ENCODE peak calls at places on chromosomes 11 and 22, in seven cellular contexts. A is naive thymus-derived CD4-positive, alpha-beta T cell; E is GM23338; C is mesenchymal stem cell; Y is GM23248; O is spleen; Z is tibial artery. G is an unnamed sample.

GRCh38 chr11:12900496-12900895 is 108.6 kb upstream of the RASSF10 start:
- DNase-seq in A (no peak), E (no peak), C (peak; percentile 93), Y (peak; percentile 92), O (no peak), Z (no peak), G (peak; percentile 69)

GRCh38 chr11:79076526-79077115 is 364.2 kb downstream of the TENM4 start:
- DNase-seq in A (no peak), E (peak; percentile 75), C (peak; percentile 46), Y (peak; percentile 61), O (no peak), Z (peak; percentile 66), G (peak; percentile 61)

GRCh38 chr11:110044226-110044968 is 48.8 kb upstream of the ZC3H12C start:
- DNase-seq in A (no peak), E (peak; percentile 14), C (no peak), Y (no peak), O (no peak), Z (no peak), G (no peak)

GRCh38 chr11:115717215-115717584 is 213.0 kb upstream of the CADM1 start:
- DNase-seq in A (no peak), E (no peak), C (peak; percentile 46), Y (no peak), O (no peak), Z (no peak), G (no peak)

GRCh38 chr11:13336246-13336873 is 58.8 kb downstream of the BMAL1 start:
- DNase-seq in A (no peak), E (no peak), C (no peak), Y (peak; percentile 66), O (no peak), Z (no peak), G (no peak)

GRCh38 chr11:102263604-102264003 is 53.7 kb upstream of the BIRC3 start:
- DNase-seq in A (no peak), E (no peak), C (no peak), Y (no peak), O (no peak), Z (no peak), G (no peak)

GRCh38 chr22:23787910-23788309 is 1.1 kb downstream of the SMARCB1 start:
- DNase-seq in A (no peak), E (no peak), C (no peak), Y (no peak), O (no peak), Z (no peak), G (no peak)

GRCh38 chr11:70328556-70328955 is 58.1 kb downstream of the PPFIA1 start:
- DNase-seq in A (no peak), E (no peak), C (no peak), Y (no peak), O (no peak), Z (no peak), G (no peak)

GRCh38 chr22:36430863-36431262 is 43.1 kb upstream of the MYH9 start:
- DNase-seq in A (no peak), E (no peak), C (peak; percentile 60), Y (peak; percentile 21), O (no peak), Z (no peak), G (no peak)

GRCh38 chr11:113045146-113045545 is 83.9 kb downstream of the NCAM1 start:
- DNase-seq in A (no peak), E (no peak), C (no peak), Y (no peak), O (no peak), Z (no peak), G (peak; percentile 35)

GRCh38 chr11:133706925-133707794 is 138.2 kb downstream of the SPATA19 start:
- DNase-seq in A (no peak), E (no peak), C (no peak), Y (no peak), O (no peak), Z (no peak), G (no peak)

GRCh38 chr11:103585911-103586310 is 450.5 kb upstream of the DDI1 start:
- DNase-seq in A (no peak), E (no peak), C (no peak), Y (no peak), O (no peak), Z (no peak), G (no peak)

GRCh38 chr11:118609380-118610219 is 2.2 kb downstream of the PHLDB1 start:
- DNase-seq in A (peak; percentile 27), E (peak; percentile 57), C (peak; percentile 63), Y (peak; percentile 81), O (peak; percentile 78), Z (no peak), G (no peak)

GRCh38 chr11:132123449-132123848 is 753.0 kb downstream of the NTM start:
- DNase-seq in A (no peak), E (peak; percentile 58), C (no peak), Y (no peak), O (no peak), Z (no peak), G (no peak)

GRCh38 chr11:132116516-132116915 is 746.1 kb downstream of the NTM start:
- DNase-seq in A (no peak), E (no peak), C (no peak), Y (no peak), O (no peak), Z (no peak), G (no peak)

GRCh38 chr11:132122701-132123100 is 752.3 kb downstream of the NTM start:
- DNase-seq in A (no peak), E (no peak), C (no peak), Y (no peak), O (no peak), Z (no peak), G (no peak)

GRCh38 chr11:132115454-132115853 is 745.0 kb downstream of the NTM start:
- DNase-seq in A (no peak), E (peak; percentile 27), C (no peak), Y (peak; percentile 65), O (no peak), Z (no peak), G (no peak)

DNA sequence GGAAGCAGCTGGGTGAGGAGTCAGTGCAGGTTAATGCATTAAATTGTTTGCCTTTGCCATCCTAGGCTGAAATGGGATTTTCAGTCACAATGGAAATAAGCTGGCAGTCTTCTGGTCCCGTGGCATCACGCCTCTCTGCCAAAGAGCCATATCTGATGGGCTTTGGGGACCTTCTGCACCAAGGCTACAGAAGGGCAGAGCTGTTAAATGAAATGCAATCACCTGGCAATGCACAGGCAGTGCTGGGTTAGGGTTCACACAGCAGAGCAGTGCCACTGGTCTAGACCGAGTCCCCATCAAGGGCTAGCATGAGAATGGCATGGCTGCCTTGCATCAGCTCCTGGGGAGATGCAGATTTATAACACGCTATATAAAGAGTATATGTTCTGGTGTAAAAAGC is 749.2 kb downstream of the NTM start:
- DNase-seq in A (no peak), E (no peak), C (no peak), Y (no peak), O (no peak), Z (no peak), G (no peak)
- H3K27me3 ChIP-seq in A (no peaks in the 10 kb centered on the region), E (no peaks in the 10 kb centered on the region), C (no peaks in the 10 kb centered on the region), Y (no peaks in the 10 kb centered on the region), O (no peaks in the 10 kb centered on the region), Z (no peaks in the 10 kb centered on the region), G (no peaks in the 10 kb centered on the region)

GRCh38 chr11:19259487-19260345 is 19.0 kb upstream of the E2F8 start:
- DNase-seq in A (peak; percentile 38), E (peak; percentile 68), C (peak; percentile 67), Y (peak; percentile 75), O (peak; percentile 88), Z (peak; percentile 75), G (peak; percentile 60)

GRCh38 chr11:19253817-19254216 is 13.1 kb upstream of the E2F8 start:
- DNase-seq in A (no peak), E (no peak), C (no peak), Y (no peak), O (no peak), Z (no peak), G (no peak)

GRCh38 chr11:19253149-19253540 is 12.4 kb upstream of the E2F8 start:
- DNase-seq in A (no peak), E (no peak), C (no peak), Y (no peak), O (no peak), Z (no peak), G (no peak)

GRCh38 chr11:19263333-19263732 is 22.6 kb upstream of the E2F8 start:
- DNase-seq in A (no peak), E (no peak), C (no peak), Y (no peak), O (no peak), Z (no peak), G (no peak)

DNA sequence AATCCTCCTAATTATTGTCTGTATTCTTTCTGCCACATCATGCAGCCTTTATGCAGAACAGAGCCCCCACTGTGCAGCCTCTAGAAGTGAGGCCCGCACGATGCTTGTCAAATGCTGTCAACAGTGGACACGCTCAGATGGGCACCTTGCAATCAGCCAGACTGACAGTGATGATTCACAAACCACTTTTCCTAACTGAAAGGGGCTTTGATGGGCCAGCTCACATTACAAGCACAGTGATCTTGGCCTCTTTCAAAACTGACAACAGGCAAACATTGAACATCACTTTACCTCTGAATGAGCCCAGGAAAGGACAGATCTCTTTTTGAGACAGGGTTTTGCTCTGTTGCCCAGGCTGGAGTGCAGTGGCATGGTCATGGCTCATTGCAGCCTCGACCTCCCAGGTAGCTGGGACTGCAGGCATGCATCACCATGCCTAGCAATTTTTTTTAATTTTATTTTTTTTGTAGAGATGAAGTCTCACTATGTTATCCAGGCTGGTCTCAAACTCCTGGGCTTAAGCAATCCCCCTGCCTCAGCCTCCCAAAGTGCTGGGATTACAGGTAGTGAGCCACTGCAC is 18.0 kb upstream of the E2F8 start:
- DNase-seq in A (no peak), E (no peak), C (no peak), Y (no peak), O (no peak), Z (no peak), G (no peak)
- H3K27me3 ChIP-seq in A (no peaks in the 10 kb centered on the region), E (no peaks in the 10 kb centered on the region), C (peaks cover 13% of the 10 kb centered on the region), Y (peaks cover 2% of the 10 kb centered on the region), O (no peaks in the 10 kb centered on the region), Z (no peaks in the 10 kb centered on the region), G (no peaks in the 10 kb centered on the region)

GRCh38 chr11:31828217-31828616 is 17.1 kb upstream of the PAX6 start:
- DNase-seq in A (no peak), E (no peak), C (no peak), Y (no peak), O (no peak), Z (no peak), G (no peak)
- H3K27me3 ChIP-seq in A (peaks cover 11% of the 10 kb centered on the region), E (peaks cover 83% of the 10 kb centered on the region), C (peaks cover 73% of the 10 kb centered on the region), Y (peaks cover 88% of the 10 kb centered on the region), O (peaks cover 43% of the 10 kb centered on the region), Z (peaks cover 4% of the 10 kb centered on the region), G (peaks cover 100% of the 10 kb centered on the region)

DNA sequence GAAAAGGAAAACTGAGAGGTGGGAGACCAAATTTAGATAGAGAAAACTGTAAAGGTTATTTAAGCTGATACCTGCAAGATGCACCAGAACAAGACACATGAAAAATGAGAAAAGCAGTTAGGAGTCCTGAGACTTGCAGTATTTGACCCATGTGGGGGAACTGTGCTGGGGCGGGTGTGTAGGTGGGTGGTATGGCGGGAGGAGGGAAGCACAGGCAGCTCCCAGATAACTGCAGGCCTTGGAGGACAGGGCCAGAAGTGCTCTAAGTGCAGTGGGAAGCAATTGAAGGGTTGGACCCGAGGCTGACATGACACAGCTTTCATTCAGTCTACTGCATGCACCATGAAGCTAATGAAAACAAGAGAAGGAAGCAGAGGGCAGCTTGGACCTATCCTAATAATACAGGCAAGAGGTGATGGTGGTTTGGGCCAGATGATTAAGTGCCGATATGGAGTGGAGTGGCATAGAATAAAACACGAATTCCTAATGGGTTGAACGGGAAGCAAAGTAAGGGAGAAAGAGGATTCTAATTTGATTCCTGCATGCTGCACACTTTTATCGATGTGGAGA is 48.0 kb upstream of the ANO3 start:
- DNase-seq in A (no peak), E (peak; percentile 13), C (no peak), Y (no peak), O (no peak), Z (no peak), G (no peak)
- H3K27me3 ChIP-seq in A (no peaks in the 10 kb centered on the region), E (no peaks in the 10 kb centered on the region), C (no peaks in the 10 kb centered on the region), Y (no peaks in the 10 kb centered on the region), O (no peaks in the 10 kb centered on the region), Z (no peaks in the 10 kb centered on the region), G (no peaks in the 10 kb centered on the region)